ENCODE peak calls at places on chromosomes 7 and 10, in five cellular contexts. One of them, this sample, is unnamed.

GRCh38 chr7:116636997-116637396 is 35.0 kb upstream of the MET start:
- DNase-seq in IMR-90: no peak
- DNase-seq in H1: no peak
- DNase-seq in mesenchymal stem cell: no peak
- DNase-seq in neuronal stem cell: no peak
- DNase-seq in this sample: no peak

GRCh38 chr10:13993169-13993568 is 337.6 kb downstream of the FRMD4A start:
- DNase-seq in IMR-90: peak
- DNase-seq in H1: no peak
- DNase-seq in mesenchymal stem cell: peak
- DNase-seq in neuronal stem cell: no peak
- DNase-seq in this sample: no peak

GRCh38 chr10:79052311-79053080 is 16.3 kb upstream of the ZMIZ1 start:
- DNase-seq in IMR-90: no peak
- DNase-seq in H1: no peak
- DNase-seq in mesenchymal stem cell: peak
- DNase-seq in neuronal stem cell: peak
- DNase-seq in this sample: no peak

GRCh38 chr10:15168296-15168780 is at the start of gene NMT2:
- DNase-seq in IMR-90: no peak
- DNase-seq in H1: peak
- DNase-seq in mesenchymal stem cell: peak
- DNase-seq in neuronal stem cell: peak
- DNase-seq in this sample: peak

GRCh38 chr7:102883098-102883860 is 29.5 kb upstream of the LRRC17 start:
- DNase-seq in IMR-90: peak
- DNase-seq in H1: no peak
- DNase-seq in mesenchymal stem cell: peak
- DNase-seq in neuronal stem cell: no peak
- DNase-seq in this sample: no peak

GRCh38 chr7:137474627-137475026 is 131.1 kb upstream of the PTN start:
- DNase-seq in IMR-90: no peak
- DNase-seq in H1: no peak
- DNase-seq in mesenchymal stem cell: no peak
- DNase-seq in neuronal stem cell: no peak
- DNase-seq in this sample: no peak

GRCh38 chr7:37901890-37902524 is 14.6 kb downstream of the SFRP4 start:
- DNase-seq in IMR-90: peak
- DNase-seq in H1: no peak
- DNase-seq in mesenchymal stem cell: peak
- DNase-seq in neuronal stem cell: no peak
- DNase-seq in this sample: no peak

GRCh38 chr7:37031571-37032257 is 307.4 kb upstream of the AOAH start:
- DNase-seq in IMR-90: peak
- DNase-seq in H1: peak
- DNase-seq in mesenchymal stem cell: peak
- DNase-seq in neuronal stem cell: peak
- DNase-seq in this sample: peak

GRCh38 chr7:68700414-68700813 is 897.9 kb upstream of the AUTS2 start:
- DNase-seq in IMR-90: peak
- DNase-seq in H1: no peak
- DNase-seq in mesenchymal stem cell: no peak
- DNase-seq in neuronal stem cell: no peak
- DNase-seq in this sample: no peak

GRCh38 chr10:44249490-44249889 is 135.4 kb downstream of the CXCL12 start:
- DNase-seq in IMR-90: no peak
- DNase-seq in H1: no peak
- DNase-seq in mesenchymal stem cell: no peak
- DNase-seq in neuronal stem cell: no peak
- DNase-seq in this sample: peak

GRCh38 chr7:44678468-44679179 is 70.0 kb upstream of the ZMIZ2 start:
- DNase-seq in IMR-90: peak
- DNase-seq in H1: no peak
- DNase-seq in mesenchymal stem cell: peak
- DNase-seq in neuronal stem cell: no peak
- DNase-seq in this sample: no peak

GRCh38 chr10:361203-362135 is 226.2 kb downstream of the ZMYND11 start:
- DNase-seq in IMR-90: no peak
- DNase-seq in H1: no peak
- DNase-seq in mesenchymal stem cell: peak
- DNase-seq in neuronal stem cell: no peak
- DNase-seq in this sample: no peak

GRCh38 chr7:24795407-24795767 is 38.1 kb upstream of the GSDME start:
- DNase-seq in IMR-90: no peak
- DNase-seq in H1: no peak
- DNase-seq in mesenchymal stem cell: no peak
- DNase-seq in neuronal stem cell: no peak
- DNase-seq in this sample: no peak

GRCh38 chr10:69508738-69509340 is 57.6 kb downstream of the TSPAN15 start:
- DNase-seq in IMR-90: no peak
- DNase-seq in H1: no peak
- DNase-seq in mesenchymal stem cell: no peak
- DNase-seq in neuronal stem cell: no peak
- DNase-seq in this sample: no peak

GRCh38 chr10:53025172-53025651 is 252.6 kb upstream of the MBL2 start:
- DNase-seq in IMR-90: peak
- DNase-seq in H1: no peak
- DNase-seq in mesenchymal stem cell: no peak
- DNase-seq in neuronal stem cell: no peak
- DNase-seq in this sample: no peak

GRCh38 chr7:22357311-22358175 is 589 bp upstream of the RAPGEF5 start:
- DNase-seq in IMR-90: peak
- DNase-seq in H1: no peak
- DNase-seq in mesenchymal stem cell: peak
- DNase-seq in neuronal stem cell: peak
- DNase-seq in this sample: no peak

GRCh38 chr10:42177077-42177792 is 461.1 kb downstream of the ZNF33B start:
- DNase-seq in IMR-90: no peak
- DNase-seq in H1: no peak
- DNase-seq in mesenchymal stem cell: no peak
- DNase-seq in neuronal stem cell: no peak
- DNase-seq in this sample: no peak

GRCh38 chr7:142012825-142013506 is 17.3 kb downstream of the MGAM start:
- DNase-seq in IMR-90: no peak
- DNase-seq in H1: no peak
- DNase-seq in mesenchymal stem cell: no peak
- DNase-seq in neuronal stem cell: peak
- DNase-seq in this sample: peak

GRCh38 chr10:47424231-47424630 is 40.1 kb upstream of the ZNF488 start:
- DNase-seq in IMR-90: no peak
- DNase-seq in H1: no peak
- DNase-seq in mesenchymal stem cell: no peak
- DNase-seq in neuronal stem cell: no peak
- DNase-seq in this sample: peak

GRCh38 chr7:88075216-88075615 is 141.2 kb downstream of the ADAM22 start:
- DNase-seq in IMR-90: no peak
- DNase-seq in H1: no peak
- DNase-seq in mesenchymal stem cell: no peak
- DNase-seq in neuronal stem cell: no peak
- DNase-seq in this sample: no peak

GRCh38 chr10:102802920-102803534 is 34.2 kb downstream of the CYP17A1 start:
- DNase-seq in IMR-90: peak
- DNase-seq in H1: peak
- DNase-seq in mesenchymal stem cell: peak
- DNase-seq in neuronal stem cell: no peak
- DNase-seq in this sample: peak

GRCh38 chr7:28748934-28749584 is 209.1 kb downstream of the TRIL start:
- DNase-seq in IMR-90: peak
- DNase-seq in H1: no peak
- DNase-seq in mesenchymal stem cell: peak
- DNase-seq in neuronal stem cell: no peak
- DNase-seq in this sample: no peak

GRCh38 chr7:87877641-87878040 is 1.3 kb downstream of the DBF4 start:
- DNase-seq in IMR-90: no peak
- DNase-seq in H1: no peak
- DNase-seq in mesenchymal stem cell: peak
- DNase-seq in neuronal stem cell: no peak
- DNase-seq in this sample: no peak

GRCh38 chr10:44978570-44979280 is at the start of gene DEPP1:
- DNase-seq in IMR-90: peak
- DNase-seq in H1: no peak
- DNase-seq in mesenchymal stem cell: peak
- DNase-seq in neuronal stem cell: no peak
- DNase-seq in this sample: peak

GRCh38 chr10:123678376-123678775 is 12.2 kb downstream of the GPR26 start:
- DNase-seq in IMR-90: no peak
- DNase-seq in H1: no peak
- DNase-seq in mesenchymal stem cell: no peak
- DNase-seq in neuronal stem cell: no peak
- DNase-seq in this sample: peak

GRCh38 chr7:155512246-155512887 is 34.0 kb downstream of the CNPY1 start:
- DNase-seq in IMR-90: no peak
- DNase-seq in H1: no peak
- DNase-seq in mesenchymal stem cell: no peak
- DNase-seq in neuronal stem cell: no peak
- DNase-seq in this sample: no peak

DNA sequence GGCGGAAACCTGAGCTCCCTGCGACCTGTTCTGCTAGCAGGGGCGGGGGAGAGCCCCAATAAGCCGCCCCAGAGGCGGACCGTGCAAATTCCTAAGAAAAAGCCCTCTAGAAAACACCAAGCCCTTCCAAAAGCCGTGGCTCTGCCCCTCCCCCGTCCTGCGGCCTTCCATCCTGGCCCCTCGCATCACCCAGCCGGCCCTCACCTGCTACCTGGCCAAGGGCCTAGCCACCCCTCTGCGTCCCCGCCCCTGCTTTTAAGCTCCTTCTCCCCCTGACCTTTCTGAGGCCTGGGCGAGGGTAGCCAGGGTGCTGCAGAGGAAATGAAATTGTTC is 24.9 kb downstream of the SKIDA1 start:
- DNase-seq in IMR-90: no peak
- DNase-seq in H1: no peak
- DNase-seq in mesenchymal stem cell: no peak
- DNase-seq in neuronal stem cell: no peak
- DNase-seq in this sample: no peak
- H4K8ac ChIP-seq in IMR-90: no peak
- H4K8ac ChIP-seq in H1: peak
- H4K8ac ChIP-seq in mesenchymal stem cell: peak
- H4K8ac ChIP-seq in neuronal stem cell: no peak
- H4K8ac ChIP-seq in this sample: no peak

GRCh38 chr10:63114031-63114814 is 18.9 kb upstream of the NRBF2 start:
- DNase-seq in IMR-90: peak
- DNase-seq in H1: no peak
- DNase-seq in mesenchymal stem cell: peak
- DNase-seq in neuronal stem cell: no peak
- DNase-seq in this sample: no peak
- H4K91ac ChIP-seq in IMR-90: peak
- H4K91ac ChIP-seq in H1: no peak
- H4K91ac ChIP-seq in mesenchymal stem cell: no peak
- H4K91ac ChIP-seq in neuronal stem cell: no peak
- H4K91ac ChIP-seq in this sample: no peak

GRCh38 chr10:117135026-117135372 is 3.1 kb downstream of the VAX1 start:
- DNase-seq in IMR-90: no peak
- DNase-seq in H1: no peak
- DNase-seq in mesenchymal stem cell: no peak
- DNase-seq in neuronal stem cell: no peak
- DNase-seq in this sample: no peak

GRCh38 chr10:117132751-117133231 is 5.3 kb downstream of the VAX1 start:
- DNase-seq in IMR-90: no peak
- DNase-seq in H1: no peak
- DNase-seq in mesenchymal stem cell: no peak
- DNase-seq in neuronal stem cell: peak
- DNase-seq in this sample: peak

GRCh38 chr10:117135480-117136140 is 2.5 kb downstream of the VAX1 start:
- DNase-seq in IMR-90: no peak
- DNase-seq in H1: no peak
- DNase-seq in mesenchymal stem cell: no peak
- DNase-seq in neuronal stem cell: no peak
- DNase-seq in this sample: no peak

GRCh38 chr10:117133273-117134083 is 4.6 kb downstream of the VAX1 start:
- DNase-seq in IMR-90: no peak
- DNase-seq in H1: no peak
- DNase-seq in mesenchymal stem cell: no peak
- DNase-seq in neuronal stem cell: no peak
- DNase-seq in this sample: peak

DNA sequence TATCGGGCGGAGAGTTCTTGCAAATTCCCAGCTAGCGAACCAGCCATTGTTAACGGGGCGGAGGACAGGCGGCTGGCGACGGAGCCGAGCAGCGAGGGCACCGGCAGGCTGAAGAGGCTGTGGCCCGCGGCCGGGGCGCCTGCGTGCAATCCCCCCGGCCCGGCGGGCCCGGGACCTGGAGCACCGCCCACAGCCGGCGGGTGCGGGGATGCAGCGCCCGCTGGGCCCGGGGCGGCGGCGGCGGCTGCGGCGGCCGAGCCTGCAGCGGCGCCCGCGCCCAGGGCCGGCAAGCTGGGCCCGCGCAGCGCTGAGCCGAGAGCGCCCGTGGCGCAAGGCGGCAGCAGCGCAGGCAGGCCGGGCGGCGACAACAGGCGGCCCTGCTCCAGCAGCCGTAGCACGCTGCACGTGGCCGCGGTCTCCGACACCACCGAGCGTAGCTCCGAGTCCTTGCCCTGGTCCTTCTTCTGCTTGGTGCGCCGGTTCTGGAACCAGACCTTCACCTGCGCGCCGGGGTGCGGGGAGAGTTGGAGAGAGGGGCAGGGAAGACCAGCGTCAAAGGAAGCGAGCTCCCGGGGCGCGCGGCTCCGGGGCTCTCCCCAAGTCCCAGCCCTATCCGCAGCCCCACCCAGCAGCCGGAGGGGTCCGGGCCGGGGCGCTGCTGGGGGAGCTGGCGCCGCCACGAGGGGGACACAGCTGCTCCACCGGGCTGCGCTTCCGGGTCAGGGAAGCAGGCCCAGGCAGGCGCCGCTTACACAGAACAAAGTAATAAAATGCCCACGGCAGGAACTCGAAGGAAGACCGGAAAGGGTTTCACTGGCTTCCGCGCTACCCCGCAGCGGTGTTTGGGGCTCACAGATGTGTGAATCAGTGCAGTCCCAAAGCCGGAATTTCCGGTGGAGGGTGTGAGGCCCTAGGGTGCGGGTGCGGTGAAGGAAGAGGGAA is 3.7 kb downstream of the VAX1 start:
- DNase-seq in IMR-90: no peak
- DNase-seq in H1: no peak
- DNase-seq in mesenchymal stem cell: no peak
- DNase-seq in neuronal stem cell: peak
- DNase-seq in this sample: peak
- H4K8ac ChIP-seq in IMR-90: no peak
- H4K8ac ChIP-seq in H1: no peak
- H4K8ac ChIP-seq in mesenchymal stem cell: no peak
- H4K8ac ChIP-seq in neuronal stem cell: peak
- H4K8ac ChIP-seq in this sample: no peak

GRCh38 chr7:106283501-106283830 is 1.3 kb downstream of the NAMPT start:
- DNase-seq in IMR-90: no peak
- DNase-seq in H1: no peak
- DNase-seq in mesenchymal stem cell: peak
- DNase-seq in neuronal stem cell: no peak
- DNase-seq in this sample: no peak

GRCh38 chr7:106285051-106285800 is 443 bp upstream of the NAMPT start:
- DNase-seq in IMR-90: peak
- DNase-seq in H1: peak
- DNase-seq in mesenchymal stem cell: peak
- DNase-seq in neuronal stem cell: peak
- DNase-seq in this sample: peak

GRCh38 chr7:106283831-106284515 is 810 bp downstream of the NAMPT start:
- DNase-seq in IMR-90: peak
- DNase-seq in H1: no peak
- DNase-seq in mesenchymal stem cell: peak
- DNase-seq in neuronal stem cell: peak
- DNase-seq in this sample: no peak

GRCh38 chr7:106285801-106286492 is 1.2 kb upstream of the NAMPT start:
- DNase-seq in IMR-90: peak
- DNase-seq in H1: no peak
- DNase-seq in mesenchymal stem cell: no peak
- DNase-seq in neuronal stem cell: no peak
- DNase-seq in this sample: no peak

GRCh38 chr7:106284516-106285050 is at the start of gene NAMPT:
- DNase-seq in IMR-90: no peak
- DNase-seq in H1: no peak
- DNase-seq in mesenchymal stem cell: no peak
- DNase-seq in neuronal stem cell: no peak
- DNase-seq in this sample: peak
- H4K91ac ChIP-seq in IMR-90: peak
- H4K91ac ChIP-seq in H1: peak
- H4K91ac ChIP-seq in mesenchymal stem cell: peak
- H4K91ac ChIP-seq in neuronal stem cell: no peak
- H4K91ac ChIP-seq in this sample: no peak